ENCODE peak calls at places on chromosomes 11 and 22, in four cellular contexts. One of them, this sample, is unnamed.

GRCh38 chr22:48483764-48484528 is 1343.7 kb downstream of the BRD1 start:
- DNase-seq in breast epithelium: peak; percentile 15
- DNase-seq in esophagus squamous epithelium: no peak
- DNase-seq in HCT116: no peak
- DNase-seq in this sample: no peak

GRCh38 chr11:130390071-130390758 is 38.2 kb downstream of the ADAMTS8 start:
- DNase-seq in esophagus squamous epithelium: no peak
- DNase-seq in HCT116: peak; percentile 24
- DNase-seq in breast epithelium: no peak
- DNase-seq in this sample: no peak

GRCh38 chr11:14499178-14499559 is 442 bp downstream of the COPB1 start:
- DNase-seq in HCT116: no peak
- DNase-seq in esophagus squamous epithelium: no peak
- DNase-seq in breast epithelium: no peak
- DNase-seq in this sample: peak; percentile 83

GRCh38 chr11:33515347-33515746 is 185.3 kb downstream of the C11orf91 start:
- DNase-seq in breast epithelium: no peak
- DNase-seq in esophagus squamous epithelium: no peak
- DNase-seq in HCT116: no peak
- DNase-seq in this sample: no peak

GRCh38 chr11:86588566-86589090 is 83.8 kb downstream of the ME3 start:
- DNase-seq in esophagus squamous epithelium: no peak
- DNase-seq in HCT116: no peak
- DNase-seq in breast epithelium: no peak
- DNase-seq in this sample: no peak

GRCh38 chr11:31643831-31644230 is 134.3 kb downstream of the ELP4 start:
- DNase-seq in breast epithelium: no peak
- DNase-seq in HCT116: no peak
- DNase-seq in esophagus squamous epithelium: no peak
- DNase-seq in this sample: no peak

GRCh38 chr11:14679662-14680061 is 36.1 kb downstream of the PDE3B start:
- DNase-seq in breast epithelium: no peak
- DNase-seq in esophagus squamous epithelium: no peak
- DNase-seq in HCT116: no peak
- DNase-seq in this sample: no peak

GRCh38 chr11:6594142-6594768 is 9.2 kb downstream of the RRP8 start:
- DNase-seq in HCT116: no peak
- DNase-seq in breast epithelium: no peak
- DNase-seq in esophagus squamous epithelium: no peak
- DNase-seq in this sample: no peak

GRCh38 chr22:41028841-41029240 is 63.6 kb upstream of the EP300 start:
- DNase-seq in HCT116: no peak
- DNase-seq in breast epithelium: no peak
- DNase-seq in esophagus squamous epithelium: no peak
- DNase-seq in this sample: no peak

GRCh38 chr11:15507592-15507991 is 392.9 kb downstream of the INSC start:
- DNase-seq in esophagus squamous epithelium: no peak
- DNase-seq in HCT116: no peak
- DNase-seq in breast epithelium: no peak
- DNase-seq in this sample: no peak

GRCh38 chr22:28950567-28951411 is 67.4 kb downstream of the ZNRF3 start:
- DNase-seq in HCT116: no peak
- DNase-seq in breast epithelium: no peak
- DNase-seq in esophagus squamous epithelium: no peak
- DNase-seq in this sample: no peak

GRCh38 chr11:96620464-96621044 is 230.7 kb downstream of the JRKL start:
- DNase-seq in esophagus squamous epithelium: no peak
- DNase-seq in HCT116: no peak
- DNase-seq in breast epithelium: no peak
- DNase-seq in this sample: no peak

GRCh38 chr22:32103648-32104326 is 55.3 kb downstream of the C22orf42 start:
- DNase-seq in esophagus squamous epithelium: no peak
- DNase-seq in HCT116: peak; percentile 15
- DNase-seq in breast epithelium: no peak
- DNase-seq in this sample: no peak

DNA sequence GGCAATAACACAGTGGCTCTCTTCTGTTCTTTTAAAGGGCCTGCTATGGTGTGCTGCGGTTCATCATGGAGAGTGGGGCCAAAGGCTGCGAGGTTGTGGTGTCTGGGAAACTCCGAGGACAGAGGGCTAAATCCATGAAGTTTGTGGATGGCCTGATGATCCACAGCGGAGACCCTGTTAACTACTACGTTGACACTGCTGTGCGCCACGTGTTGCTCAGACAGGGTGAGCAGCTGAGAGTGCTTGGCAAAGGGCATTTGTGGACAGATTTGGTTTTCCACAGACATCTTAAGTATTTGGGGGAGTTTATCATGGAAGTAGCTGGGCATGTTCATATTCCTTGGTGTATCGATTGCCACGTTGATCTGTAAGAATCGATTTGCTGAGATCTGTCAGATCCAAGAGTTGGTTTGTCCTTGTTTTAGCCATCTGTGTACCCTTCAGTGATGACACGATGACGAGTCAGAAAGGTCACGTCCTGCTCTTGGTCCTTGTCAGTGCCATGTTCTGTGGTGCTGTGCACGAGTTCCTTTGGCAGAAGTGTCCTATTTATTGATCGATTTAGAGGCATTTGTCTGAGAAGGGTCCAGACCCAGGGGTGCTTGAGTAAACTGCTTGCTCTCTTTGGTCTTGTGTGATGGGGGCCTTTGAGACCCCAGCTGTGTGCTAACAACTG is 4.8 kb downstream of the RPS3 start:
- DNase-seq in HCT116: no peak
- DNase-seq in breast epithelium: no peak
- DNase-seq in esophagus squamous epithelium: no peak
- DNase-seq in this sample: no peak
- TF ChIP-seq POLR2A in HCT116: no peak
- TF ChIP-seq POLR2A in breast epithelium: no peak
- TF ChIP-seq POLR2A in esophagus squamous epithelium: no peak
- TF ChIP-seq POLR2A in this sample: no peak

DNA sequence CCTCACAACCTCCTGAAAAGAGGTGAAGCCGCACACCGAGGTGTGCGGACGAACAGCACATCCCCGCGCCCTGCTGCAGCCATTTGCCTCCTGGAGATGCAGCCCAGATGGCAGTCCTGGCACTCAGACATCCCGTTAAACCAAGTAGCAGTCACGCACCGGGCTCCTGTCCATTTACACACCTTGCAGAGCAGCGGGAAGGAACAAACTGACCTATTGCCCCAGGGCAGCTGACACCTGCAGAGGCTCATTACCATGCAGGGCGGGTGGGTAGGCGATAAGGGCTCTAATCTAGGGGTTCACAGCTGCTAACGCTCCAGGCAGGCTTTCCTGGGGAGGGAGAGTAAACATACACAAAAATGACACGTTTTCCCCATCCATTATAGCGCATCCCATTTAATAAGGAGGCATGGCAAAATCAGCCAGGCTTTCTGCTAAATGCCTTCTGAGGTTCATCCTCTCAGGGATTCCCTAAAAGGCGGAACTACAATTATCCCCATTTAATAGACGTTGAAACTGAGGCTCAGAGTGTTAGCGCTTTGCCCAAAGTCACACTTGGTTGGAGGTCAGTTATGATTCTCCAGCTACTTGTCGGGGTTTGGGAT is 788 bp upstream of the EHBP1L1 start:
- DNase-seq in HCT116: no peak
- DNase-seq in esophagus squamous epithelium: no peak
- DNase-seq in breast epithelium: no peak
- DNase-seq in this sample: peak; percentile 92
- TF ChIP-seq POLR2A in HCT116: no peak
- TF ChIP-seq POLR2A in esophagus squamous epithelium: no peak
- TF ChIP-seq POLR2A in breast epithelium: no peak
- TF ChIP-seq POLR2A in this sample: peak; percentile 76

GRCh38 chr11:74288911-74289310 is 22.5 kb downstream of the P4HA3 start:
- DNase-seq in breast epithelium: no peak
- DNase-seq in esophagus squamous epithelium: no peak
- DNase-seq in HCT116: no peak
- DNase-seq in this sample: no peak
- TF ChIP-seq POLR2A in breast epithelium: no peak
- TF ChIP-seq POLR2A in esophagus squamous epithelium: no peak
- TF ChIP-seq POLR2A in HCT116: no peak
- TF ChIP-seq POLR2A in this sample: no peak

DNA sequence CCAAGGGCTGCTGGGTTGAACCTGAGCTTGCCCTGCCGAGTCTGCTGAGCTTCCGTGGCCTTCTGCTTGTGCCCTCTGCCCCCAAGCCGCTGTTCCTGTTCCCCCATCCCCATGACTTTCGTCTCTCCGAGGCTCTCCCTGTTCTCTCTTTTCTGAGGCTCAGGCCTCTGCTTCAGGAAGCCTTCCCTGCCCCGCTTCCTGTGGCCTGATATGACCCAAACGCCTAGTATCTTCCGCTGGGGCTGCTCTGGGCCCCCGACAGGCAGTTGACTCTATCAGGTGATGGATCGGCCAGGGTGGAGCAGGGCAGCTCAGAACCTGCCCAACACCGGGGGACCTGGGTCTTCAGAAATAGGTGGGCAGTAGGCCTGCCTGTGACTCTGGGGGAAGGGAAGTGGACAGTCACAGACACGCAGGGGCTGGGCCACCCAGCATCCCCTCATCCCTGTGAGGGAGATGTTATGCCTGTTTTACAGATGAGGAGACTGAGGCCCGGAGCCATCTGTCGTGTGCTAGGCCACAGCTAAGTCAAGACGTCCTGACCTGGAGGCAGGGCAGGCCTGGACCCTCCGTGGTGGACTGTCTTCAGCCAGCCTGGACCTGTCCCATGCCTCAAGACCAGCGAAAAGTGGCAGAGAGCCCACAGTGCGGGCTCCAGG is 16.3 kb downstream of the BAD start:
- DNase-seq in breast epithelium: no peak
- DNase-seq in HCT116: no peak
- DNase-seq in esophagus squamous epithelium: no peak
- DNase-seq in this sample: peak; percentile 40
- TF ChIP-seq POLR2A in breast epithelium: no peak
- TF ChIP-seq POLR2A in HCT116: no peak
- TF ChIP-seq POLR2A in esophagus squamous epithelium: no peak
- TF ChIP-seq POLR2A in this sample: no peak

GRCh38 chr11:118435893-118436624 is at the start of gene KMT2A:
- DNase-seq in breast epithelium: peak; percentile 96
- DNase-seq in HCT116: peak; percentile 90
- DNase-seq in esophagus squamous epithelium: peak; percentile 65
- DNase-seq in this sample: peak; percentile 97
- TF ChIP-seq POLR2A in breast epithelium: no peak
- TF ChIP-seq POLR2A in HCT116: peak; percentile 58
- TF ChIP-seq POLR2A in esophagus squamous epithelium: no peak
- TF ChIP-seq POLR2A in this sample: peak; percentile 46

DNA sequence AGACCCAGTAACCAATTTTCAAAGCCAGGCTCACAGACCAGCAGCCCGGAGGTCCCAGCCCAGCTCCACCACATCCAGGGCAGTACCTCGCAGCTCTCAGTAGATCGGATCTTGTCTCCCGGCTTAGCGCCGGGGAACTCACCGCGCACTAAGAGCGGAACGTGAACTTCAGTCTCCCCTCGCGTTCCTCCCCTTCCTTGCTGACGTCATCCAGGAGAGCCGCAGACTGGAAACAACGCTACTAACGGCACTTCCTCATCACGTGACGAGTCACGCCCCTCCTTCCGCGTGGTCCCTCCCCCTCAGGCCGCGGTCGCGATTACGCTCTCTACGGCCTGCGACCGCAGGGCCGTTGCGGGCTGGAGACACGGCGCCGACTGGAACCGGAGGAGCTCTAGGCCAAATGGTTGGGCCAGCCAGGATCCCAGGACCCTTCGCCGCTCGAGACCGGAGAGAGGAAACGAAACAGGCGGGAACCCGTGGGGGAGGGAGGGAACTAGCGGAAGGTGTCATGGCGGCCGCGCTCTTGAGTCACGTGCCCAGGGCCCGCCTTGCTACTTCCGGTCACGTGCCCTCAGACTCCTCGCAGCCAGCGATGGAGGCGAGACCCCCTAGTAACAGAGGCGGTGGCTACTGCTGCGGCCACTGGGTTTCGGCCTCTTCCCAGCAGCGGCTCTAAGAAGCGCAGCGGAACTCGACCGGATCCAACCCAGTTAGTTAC is at the start of the genes GTF2H1 and HPS5:
- DNase-seq in esophagus squamous epithelium: peak; percentile 85
- DNase-seq in HCT116: peak; percentile 98
- DNase-seq in breast epithelium: peak; percentile 94
- DNase-seq in this sample: peak; percentile 98
- TF ChIP-seq POLR2A in esophagus squamous epithelium: peak; percentile 93
- TF ChIP-seq POLR2A in HCT116: peak; percentile 90
- TF ChIP-seq POLR2A in breast epithelium: peak; percentile 85
- TF ChIP-seq POLR2A in this sample: peak; percentile 98

DNA sequence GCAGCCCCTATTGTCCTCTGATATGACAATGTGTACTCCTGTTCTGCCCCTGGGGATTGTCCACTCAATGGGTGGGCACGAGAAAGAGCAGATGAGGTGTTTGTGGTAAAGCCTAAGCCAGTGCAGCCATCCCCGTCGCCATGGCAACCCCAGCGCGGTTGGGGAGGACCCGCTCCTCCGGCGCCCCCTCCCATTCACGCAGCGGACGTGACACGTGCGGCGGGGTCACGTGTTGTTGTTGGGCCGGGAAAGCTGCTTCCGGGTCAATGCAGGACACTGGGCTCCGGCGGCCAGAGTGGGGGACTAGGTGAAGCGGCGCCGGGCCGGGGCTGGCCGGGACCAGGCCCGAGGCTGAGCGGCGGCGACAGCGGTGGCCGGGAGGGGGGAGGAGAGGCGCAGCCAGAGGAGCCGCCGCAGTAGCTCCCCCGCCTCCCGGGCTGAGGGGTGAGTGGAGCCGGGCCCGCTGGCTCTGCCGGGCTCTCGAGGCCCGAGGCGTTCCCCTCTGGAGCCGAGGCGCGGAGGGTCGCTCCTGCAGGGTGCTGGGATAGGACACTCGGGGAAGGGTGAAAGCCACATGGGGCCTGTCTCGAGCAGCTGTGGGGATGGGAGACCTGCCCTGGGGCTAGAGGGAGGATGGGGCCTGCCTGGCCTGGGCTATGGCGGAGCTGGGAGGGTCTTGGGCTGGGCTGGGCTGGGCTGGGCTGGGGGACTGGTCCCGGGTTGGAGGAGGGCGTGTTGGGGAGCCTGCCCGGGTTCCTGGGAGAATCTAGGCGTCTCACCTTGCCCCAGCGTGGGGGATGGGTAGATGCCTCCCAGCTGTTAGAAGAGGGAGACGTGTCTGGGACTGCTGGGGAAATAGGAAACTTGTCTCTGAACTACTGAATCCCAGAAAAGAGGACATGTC is at the start of gene TBCEL:
- DNase-seq in HCT116: peak; percentile 56
- DNase-seq in esophagus squamous epithelium: peak; percentile 40
- DNase-seq in breast epithelium: peak; percentile 73
- DNase-seq in this sample: peak; percentile 87
- TF ChIP-seq POLR2A in HCT116: peak; percentile 27
- TF ChIP-seq POLR2A in esophagus squamous epithelium: no peak
- TF ChIP-seq POLR2A in breast epithelium: no peak
- TF ChIP-seq POLR2A in this sample: peak; percentile 42